ENCODE peak calls at places on chromosomes 3 and 15, in six cellular contexts. One of them, this sample, is unnamed.

GRCh38 chr3:115280531-115280930 is 133.4 kb upstream of the ZBTB20 start:
- DNase-seq in fibroblast of lung: no peak
- DNase-seq in AG04450: no peak
- DNase-seq in HFF-Myc: no peak
- DNase-seq in CD8-positive, alpha-beta T cell: no peak
- DNase-seq in endothelial cell: no peak
- DNase-seq in this sample: no peak

GRCh38 chr3:85148056-85148455 is 189.3 kb downstream of the CADM2 start:
- DNase-seq in fibroblast of lung: no peak
- DNase-seq in AG04450: no peak
- DNase-seq in HFF-Myc: no peak
- DNase-seq in CD8-positive, alpha-beta T cell: no peak
- DNase-seq in endothelial cell: no peak
- DNase-seq in this sample: no peak

GRCh38 chr15:52112203-52112750 is 298 bp downstream of the BCL2L10 start:
- DNase-seq in fibroblast of lung: no peak
- DNase-seq in AG04450: no peak
- DNase-seq in HFF-Myc: no peak
- DNase-seq in CD8-positive, alpha-beta T cell: peak; percentile 48
- DNase-seq in endothelial cell: peak; percentile 33
- DNase-seq in this sample: no peak

GRCh38 chr3:195508185-195508584 is 34.9 kb downstream of the PPP1R2 start:
- DNase-seq in fibroblast of lung: no peak
- DNase-seq in AG04450: no peak
- DNase-seq in HFF-Myc: no peak
- DNase-seq in CD8-positive, alpha-beta T cell: no peak
- DNase-seq in endothelial cell: no peak
- DNase-seq in this sample: no peak

GRCh38 chr15:96254168-96254567 is 76.3 kb upstream of the NR2F2 start:
- DNase-seq in fibroblast of lung: no peak
- DNase-seq in AG04450: no peak
- DNase-seq in HFF-Myc: no peak
- DNase-seq in CD8-positive, alpha-beta T cell: no peak
- DNase-seq in endothelial cell: no peak
- DNase-seq in this sample: peak; percentile 48

GRCh38 chr3:53513556-53514190 is 19.3 kb downstream of the CACNA1D start:
- DNase-seq in fibroblast of lung: no peak
- DNase-seq in AG04450: no peak
- DNase-seq in HFF-Myc: no peak
- DNase-seq in CD8-positive, alpha-beta T cell: no peak
- DNase-seq in endothelial cell: no peak
- DNase-seq in this sample: no peak

GRCh38 chr3:42210731-42211130 is 55.3 kb downstream of the CCK start:
- DNase-seq in fibroblast of lung: no peak
- DNase-seq in AG04450: no peak
- DNase-seq in HFF-Myc: no peak
- DNase-seq in CD8-positive, alpha-beta T cell: no peak
- DNase-seq in endothelial cell: no peak
- DNase-seq in this sample: no peak

GRCh38 chr15:68352401-68353062 is 75.0 kb downstream of the FEM1B start:
- DNase-seq in fibroblast of lung: peak; percentile 96
- DNase-seq in AG04450: peak; percentile 82
- DNase-seq in HFF-Myc: peak; percentile 96
- DNase-seq in CD8-positive, alpha-beta T cell: no peak
- DNase-seq in endothelial cell: no peak
- DNase-seq in this sample: peak; percentile 97

GRCh38 chr15:35966781-35967180 is 420.8 kb upstream of the DPH6 start:
- DNase-seq in fibroblast of lung: no peak
- DNase-seq in AG04450: no peak
- DNase-seq in HFF-Myc: no peak
- DNase-seq in CD8-positive, alpha-beta T cell: no peak
- DNase-seq in endothelial cell: no peak
- DNase-seq in this sample: no peak

GRCh38 chr15:88932271-88932874 is 19.2 kb upstream of the MFGE8 start:
- DNase-seq in fibroblast of lung: peak; percentile 41
- DNase-seq in AG04450: no peak
- DNase-seq in HFF-Myc: no peak
- DNase-seq in CD8-positive, alpha-beta T cell: no peak
- DNase-seq in endothelial cell: no peak
- DNase-seq in this sample: no peak

GRCh38 chr15:59918994-59919951 is 84.8 kb upstream of the FOXB1 start:
- DNase-seq in fibroblast of lung: peak; percentile 88
- DNase-seq in AG04450: no peak
- DNase-seq in HFF-Myc: no peak
- DNase-seq in CD8-positive, alpha-beta T cell: peak; percentile 9
- DNase-seq in endothelial cell: no peak
- DNase-seq in this sample: peak; percentile 55

GRCh38 chr15:45919806-45920205 is 285.0 kb downstream of the SQOR start:
- DNase-seq in fibroblast of lung: peak; percentile 72
- DNase-seq in AG04450: no peak
- DNase-seq in HFF-Myc: peak; percentile 56
- DNase-seq in CD8-positive, alpha-beta T cell: no peak
- DNase-seq in endothelial cell: no peak
- DNase-seq in this sample: peak; percentile 81

GRCh38 chr3:193087336-193087735 is 153.7 kb upstream of the PLAAT1 start:
- DNase-seq in fibroblast of lung: no peak
- DNase-seq in AG04450: no peak
- DNase-seq in HFF-Myc: no peak
- DNase-seq in CD8-positive, alpha-beta T cell: no peak
- DNase-seq in endothelial cell: no peak
- DNase-seq in this sample: no peak

GRCh38 chr3:44648564-44649229 is at the start of gene ZNF35:
- DNase-seq in fibroblast of lung: peak; percentile 92
- DNase-seq in AG04450: peak; percentile 75
- DNase-seq in HFF-Myc: peak; percentile 72
- DNase-seq in CD8-positive, alpha-beta T cell: no peak
- DNase-seq in endothelial cell: peak; percentile 87
- DNase-seq in this sample: peak; percentile 86

GRCh38 chr15:67879440-67880129 is 39.7 kb upstream of the RNU6-1 start:
- DNase-seq in fibroblast of lung: no peak
- DNase-seq in AG04450: no peak
- DNase-seq in HFF-Myc: no peak
- DNase-seq in CD8-positive, alpha-beta T cell: no peak
- DNase-seq in endothelial cell: no peak
- DNase-seq in this sample: no peak

GRCh38 chr3:67737158-67737557 is 82.7 kb upstream of the SUCLG2 start:
- DNase-seq in fibroblast of lung: no peak
- DNase-seq in AG04450: no peak
- DNase-seq in HFF-Myc: no peak
- DNase-seq in CD8-positive, alpha-beta T cell: no peak
- DNase-seq in endothelial cell: no peak
- DNase-seq in this sample: no peak

GRCh38 chr3:166274996-166275395 is 437.8 kb upstream of the BCHE start:
- DNase-seq in fibroblast of lung: peak; percentile 64
- DNase-seq in AG04450: no peak
- DNase-seq in HFF-Myc: no peak
- DNase-seq in CD8-positive, alpha-beta T cell: no peak
- DNase-seq in endothelial cell: no peak
- DNase-seq in this sample: no peak

GRCh38 chr3:151567477-151567876 is 106.6 kb upstream of the IGSF10 start:
- DNase-seq in fibroblast of lung: no peak
- DNase-seq in AG04450: no peak
- DNase-seq in HFF-Myc: no peak
- DNase-seq in CD8-positive, alpha-beta T cell: no peak
- DNase-seq in endothelial cell: no peak
- DNase-seq in this sample: no peak

GRCh38 chr3:187932530-187932929 is 187.3 kb upstream of the BCL6 start:
- DNase-seq in fibroblast of lung: no peak
- DNase-seq in AG04450: no peak
- DNase-seq in HFF-Myc: no peak
- DNase-seq in CD8-positive, alpha-beta T cell: no peak
- DNase-seq in endothelial cell: no peak
- DNase-seq in this sample: no peak

GRCh38 chr3:56851966-56852884 is 50.5 kb upstream of the ARHGEF3 start:
- DNase-seq in fibroblast of lung: peak; percentile 85
- DNase-seq in AG04450: no peak
- DNase-seq in HFF-Myc: no peak
- DNase-seq in CD8-positive, alpha-beta T cell: no peak
- DNase-seq in endothelial cell: no peak
- DNase-seq in this sample: peak; percentile 69

GRCh38 chr3:39288300-39288808 is 8.5 kb upstream of the CX3CR1 start:
- DNase-seq in fibroblast of lung: peak; percentile 81
- DNase-seq in AG04450: peak; percentile 46
- DNase-seq in HFF-Myc: peak; percentile 59
- DNase-seq in CD8-positive, alpha-beta T cell: peak; percentile 78
- DNase-seq in endothelial cell: peak; percentile 89
- DNase-seq in this sample: peak; percentile 69

GRCh38 chr3:155335955-155336354 is 42.5 kb upstream of the STRIT1 start:
- DNase-seq in fibroblast of lung: no peak
- DNase-seq in AG04450: no peak
- DNase-seq in HFF-Myc: no peak
- DNase-seq in CD8-positive, alpha-beta T cell: no peak
- DNase-seq in endothelial cell: no peak
- DNase-seq in this sample: no peak
- TF ChIP-seq CTCF in fibroblast of lung: no peak
- TF ChIP-seq CTCF in AG04450: no peak
- TF ChIP-seq CTCF in HFF-Myc: no peak
- TF ChIP-seq CTCF in CD8-positive, alpha-beta T cell: no peak
- TF ChIP-seq CTCF in endothelial cell: no peak
- TF ChIP-seq CTCF in this sample: no peak

DNA sequence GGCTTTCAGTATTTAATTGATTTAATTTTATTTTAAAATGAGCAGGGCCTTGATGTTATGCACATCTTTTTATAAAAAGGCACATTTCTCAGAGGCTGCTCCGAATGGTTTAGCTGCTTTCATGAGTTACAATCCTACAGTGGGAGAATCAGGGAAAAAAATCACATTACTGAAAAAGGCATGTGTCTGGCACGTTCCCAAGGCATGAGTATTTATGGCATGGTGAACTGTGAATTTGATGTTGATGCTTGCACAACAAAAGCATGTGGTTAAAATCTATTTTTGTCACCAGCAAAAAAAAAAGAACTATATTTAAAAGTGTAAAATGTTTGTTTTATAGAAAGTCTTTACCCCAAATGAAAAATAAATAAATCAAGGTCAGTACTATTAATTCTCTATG is 485.2 kb upstream of the ROBO2 start:
- DNase-seq in fibroblast of lung: peak; percentile 2
- DNase-seq in AG04450: peak; percentile 7
- DNase-seq in HFF-Myc: no peak
- DNase-seq in CD8-positive, alpha-beta T cell: no peak
- DNase-seq in endothelial cell: no peak
- DNase-seq in this sample: no peak
- TF ChIP-seq CTCF in fibroblast of lung: no peak
- TF ChIP-seq CTCF in AG04450: no peak
- TF ChIP-seq CTCF in HFF-Myc: no peak
- TF ChIP-seq CTCF in CD8-positive, alpha-beta T cell: no peak
- TF ChIP-seq CTCF in endothelial cell: no peak
- TF ChIP-seq CTCF in this sample: no peak

GRCh38 chr3:84082726-84083125 is 876.1 kb upstream of the CADM2 start:
- DNase-seq in fibroblast of lung: no peak
- DNase-seq in AG04450: no peak
- DNase-seq in HFF-Myc: no peak
- DNase-seq in CD8-positive, alpha-beta T cell: no peak
- DNase-seq in endothelial cell: no peak
- DNase-seq in this sample: no peak

GRCh38 chr3:84074767-84075166 is 884.0 kb upstream of the CADM2 start:
- DNase-seq in fibroblast of lung: peak; percentile 91
- DNase-seq in AG04450: no peak
- DNase-seq in HFF-Myc: no peak
- DNase-seq in CD8-positive, alpha-beta T cell: no peak
- DNase-seq in endothelial cell: no peak
- DNase-seq in this sample: no peak

DNA sequence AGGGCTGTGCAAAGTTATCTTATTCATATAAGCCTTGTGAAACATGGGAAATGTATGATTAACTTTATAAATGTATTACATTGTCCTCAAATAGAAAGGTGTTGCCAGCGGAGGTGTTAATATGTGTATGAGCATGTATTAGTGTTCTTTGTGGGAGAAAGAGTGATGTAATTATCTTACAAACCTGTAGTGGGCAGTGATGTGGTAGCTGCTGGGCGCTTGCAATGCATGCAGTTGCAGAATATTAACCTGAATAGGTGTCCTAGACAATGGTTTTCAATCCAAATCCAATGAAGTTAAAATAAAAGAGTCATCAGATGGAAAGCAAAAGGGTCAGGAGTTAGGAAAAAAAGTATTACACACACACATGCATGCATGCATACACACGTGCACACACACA is 881.3 kb upstream of the CADM2 start:
- DNase-seq in fibroblast of lung: no peak
- DNase-seq in AG04450: no peak
- DNase-seq in HFF-Myc: no peak
- DNase-seq in CD8-positive, alpha-beta T cell: no peak
- DNase-seq in endothelial cell: no peak
- DNase-seq in this sample: no peak
- TF ChIP-seq CTCF in fibroblast of lung: no peak
- TF ChIP-seq CTCF in AG04450: peak; percentile 48
- TF ChIP-seq CTCF in HFF-Myc: no peak
- TF ChIP-seq CTCF in CD8-positive, alpha-beta T cell: no peak
- TF ChIP-seq CTCF in endothelial cell: peak; percentile 59
- TF ChIP-seq CTCF in this sample: no peak

GRCh38 chr3:196528639-196529233 is 13.6 kb upstream of the SMCO1 start:
- DNase-seq in fibroblast of lung: peak; percentile 59
- DNase-seq in AG04450: no peak
- DNase-seq in HFF-Myc: no peak
- DNase-seq in CD8-positive, alpha-beta T cell: peak; percentile 82
- DNase-seq in endothelial cell: peak; percentile 84
- DNase-seq in this sample: peak; percentile 10

GRCh38 chr3:196537319-196537984 is 22.3 kb upstream of the SMCO1 start:
- DNase-seq in fibroblast of lung: no peak
- DNase-seq in AG04450: no peak
- DNase-seq in HFF-Myc: no peak
- DNase-seq in CD8-positive, alpha-beta T cell: peak; percentile 75
- DNase-seq in endothelial cell: peak; percentile 51
- DNase-seq in this sample: no peak

GRCh38 chr3:196531418-196531817 is 16.3 kb upstream of the SMCO1 start:
- DNase-seq in fibroblast of lung: no peak
- DNase-seq in AG04450: no peak
- DNase-seq in HFF-Myc: no peak
- DNase-seq in CD8-positive, alpha-beta T cell: no peak
- DNase-seq in endothelial cell: no peak
- DNase-seq in this sample: no peak

DNA sequence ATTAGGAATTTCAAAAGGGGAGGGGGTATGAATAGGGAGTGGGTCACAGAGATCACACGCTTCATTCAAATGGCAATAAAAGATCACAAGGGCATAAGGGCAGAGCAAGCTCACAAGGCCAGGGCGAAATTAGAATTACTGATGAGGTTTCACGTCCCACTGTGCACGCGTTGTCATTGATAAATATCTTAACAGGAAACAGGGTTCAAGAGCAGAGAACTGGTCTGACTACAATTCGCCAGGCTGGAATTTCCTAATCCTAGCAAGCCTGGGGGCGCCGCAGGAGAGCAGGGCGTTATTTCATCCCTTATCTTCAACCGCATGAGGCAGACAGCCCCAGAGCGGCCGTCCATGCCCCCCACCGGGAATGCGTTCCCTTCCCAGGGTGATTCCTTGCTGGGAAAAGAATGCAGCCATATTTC is 18.1 kb upstream of the SMCO1 start:
- DNase-seq in fibroblast of lung: peak; percentile 32
- DNase-seq in AG04450: no peak
- DNase-seq in HFF-Myc: no peak
- DNase-seq in CD8-positive, alpha-beta T cell: no peak
- DNase-seq in endothelial cell: no peak
- DNase-seq in this sample: no peak
- TF ChIP-seq CTCF in fibroblast of lung: no peak
- TF ChIP-seq CTCF in AG04450: no peak
- TF ChIP-seq CTCF in HFF-Myc: no peak
- TF ChIP-seq CTCF in CD8-positive, alpha-beta T cell: no peak
- TF ChIP-seq CTCF in endothelial cell: no peak
- TF ChIP-seq CTCF in this sample: no peak

This sample was measured in HFFc6.